ENCODE peak calls at places on chromosomes 16 and 17, in six cellular contexts. D is IMR-90, L is mesothelial cell of epicardium, O is WTC11, Z is tibial nerve, T is AG10803. S is an unnamed sample.

GRCh38 chr17:77957215-77957868 is 1.2 kb upstream of the TNRC6C start:
- DNase-seq in O (no peak), T (peak; percentile 28), D (peak; percentile 29), Z (peak; percentile 16), L (no peak), S (no peak)

GRCh38 chr17:20121359-20122235 is 112.4 kb downstream of the SPECC1 start:
- DNase-seq in T (peak; percentile 62), Z (peak; percentile 73), L (no peak), O (peak; percentile 85), D (peak; percentile 62), S (peak; percentile 63)

GRCh38 chr17:29855686-29856085 is 74.3 kb downstream of the SSH2 start:
- DNase-seq in O (no peak), T (peak; percentile 89), Z (no peak), D (peak; percentile 75), L (no peak), S (no peak)

GRCh38 chr16:11748404-11749254 is 6.0 kb upstream of the TXNDC11 start:
- DNase-seq in D (no peak), L (no peak), O (no peak), T (no peak), Z (no peak), S (no peak)

GRCh38 chr17:79803997-79804855 is 7.3 kb upstream of the CBX8 start:
- DNase-seq in D (no peak), T (no peak), Z (no peak), O (peak; percentile 50), L (no peak), S (no peak)

GRCh38 chr17:59601130-59601529 is 18.6 kb upstream of the CLTC start:
- DNase-seq in D (no peak), O (no peak), L (no peak), T (no peak), Z (no peak), S (no peak)

GRCh38 chr16:81778861-81779539 is at the start of gene PLCG2:
- DNase-seq in T (no peak), L (peak; percentile 53), Z (no peak), D (no peak), O (peak; percentile 78), S (peak; percentile 56)

GRCh38 chr17:61479493-61480413 is 27.5 kb downstream of the TBX4 start:
- DNase-seq in T (no peak), O (no peak), D (no peak), Z (no peak), L (no peak), S (no peak)

GRCh38 chr17:31595076-31595475 is 203.6 kb downstream of the RAB11FIP4 start:
- DNase-seq in O (no peak), Z (no peak), L (no peak), D (peak; percentile 66), T (peak; percentile 64), S (no peak)

GRCh38 chr17:50151937-50152547 is 1.6 kb upstream of the PPP1R9B start:
- DNase-seq in T (peak; percentile 86), Z (peak; percentile 85), L (no peak), O (peak; percentile 82), D (peak; percentile 87), S (peak; percentile 37)

GRCh38 chr17:69525920-69526841 is 111.7 kb downstream of the MAP2K6 start:
- DNase-seq in L (no peak), O (peak; percentile 36), D (peak; percentile 71), Z (peak; percentile 57), T (peak; percentile 68), S (peak; percentile 11)

GRCh38 chr16:75996491-75996890 is 270.2 kb upstream of the CPHXL start:
- DNase-seq in L (no peak), O (no peak), T (no peak), Z (no peak), D (no peak), S (no peak)

GRCh38 chr16:80924372-80924978 is 82.2 kb downstream of the CMC2 start:
- DNase-seq in L (no peak), D (peak; percentile 43), O (peak; percentile 87), T (peak; percentile 65), Z (peak; percentile 42), S (peak; percentile 31)

GRCh38 chr16:64629622-64630021 is 492.2 kb downstream of the CDH11 start:
- DNase-seq in L (no peak), T (peak; percentile 23), Z (no peak), D (no peak), O (no peak), S (no peak)

GRCh38 chr17:5468075-5468473 is 708 bp downstream of the DHX33 start:
- DNase-seq in O (no peak), D (no peak), T (no peak), L (no peak), Z (no peak), S (no peak)

GRCh38 chr17:42748202-42748905 is 3.5 kb upstream of the EZH1 start:
- DNase-seq in T (no peak), O (no peak), D (no peak), L (no peak), Z (peak; percentile 81), S (no peak)

GRCh38 chr17:42748906-42749798 is 4.3 kb upstream of the EZH1 start:
- DNase-seq in L (no peak), D (no peak), T (no peak), O (no peak), Z (peak; percentile 72), S (no peak)

GRCh38 chr17:42744283-42744805 is 496 bp downstream of the EZH1 start:
- DNase-seq in D (peak; percentile 41), L (no peak), O (no peak), T (peak; percentile 56), Z (peak; percentile 69), S (no peak)

GRCh38 chr17:42743595-42744282 is 1.1 kb downstream of the EZH1 start:
- DNase-seq in D (no peak), Z (no peak), L (no peak), T (no peak), O (no peak), S (no peak)

DNA sequence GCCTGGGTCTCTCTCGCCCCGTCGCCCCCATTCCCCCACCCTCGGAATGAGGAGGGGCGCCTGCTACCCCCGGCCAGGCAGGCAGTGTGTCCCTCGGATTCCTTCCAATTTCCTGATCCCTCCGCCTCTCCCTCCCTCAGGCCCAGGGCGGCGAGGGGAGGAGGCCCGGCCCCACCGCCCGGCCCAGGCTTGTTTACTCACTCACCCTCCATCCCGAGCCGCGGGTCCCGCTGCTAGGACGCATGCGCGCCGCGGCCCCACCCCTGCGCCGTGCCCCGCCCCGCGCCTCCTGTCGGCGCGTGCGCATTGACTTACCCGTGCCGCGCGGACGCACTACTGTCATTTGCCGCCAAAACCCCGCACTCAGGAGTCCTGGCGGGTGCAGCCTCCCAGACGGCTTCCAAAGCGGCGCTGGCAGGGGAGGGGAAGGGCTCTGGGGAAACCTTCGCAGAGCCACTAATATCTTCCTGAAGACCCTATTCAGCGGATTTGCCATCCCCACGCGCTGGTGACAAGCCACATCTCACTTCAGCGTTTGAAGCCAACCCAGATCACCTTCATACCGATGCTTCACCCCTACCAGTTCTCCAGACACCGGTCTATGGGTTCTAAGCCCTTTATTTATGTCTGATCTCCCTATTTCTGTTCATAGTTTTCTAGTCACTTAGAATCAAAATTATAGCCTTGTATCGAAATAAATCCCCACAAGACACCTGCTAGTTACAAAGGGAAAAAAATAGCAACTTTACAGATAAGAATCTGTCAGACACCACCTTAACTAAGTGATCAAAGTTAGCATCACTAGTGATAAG is at the start of gene EZH1:
- DNase-seq in L (peak; percentile 92), T (peak; percentile 85), Z (peak; percentile 78), O (peak; percentile 94), D (peak; percentile 86), S (peak; percentile 93)
- TF ChIP-seq CTCF in L (no peak), T (no peak), Z (no peak), O (no peak), D (no peak), S (no peak)

GRCh38 chr16:89705006-89705405 is 3.5 kb upstream of the SPATA2L start:
- DNase-seq in T (no peak), Z (no peak), L (no peak), D (no peak), O (no peak), S (no peak)

GRCh38 chr16:89700100-89700648 is 1.3 kb downstream of the SPATA2L start:
- DNase-seq in D (peak; percentile 97), O (peak; percentile 100), Z (peak; percentile 98), T (peak; percentile 95), L (peak; percentile 100), S (peak; percentile 98)

GRCh38 chr16:89700649-89701424 is 668 bp downstream of the SPATA2L start:
- DNase-seq in L (no peak), Z (no peak), O (peak; percentile 66), D (peak; percentile 24), T (no peak), S (no peak)

GRCh38 chr16:89704281-89704680 is 2.8 kb upstream of the SPATA2L start:
- DNase-seq in T (no peak), O (no peak), Z (no peak), D (no peak), L (no peak), S (no peak)

GRCh38 chr16:89701425-89702406 is at the start of gene SPATA2L:
- DNase-seq in O (peak; percentile 99), D (peak; percentile 65), T (peak; percentile 61), L (peak; percentile 94), Z (peak; percentile 62), S (peak; percentile 95)
- TF ChIP-seq CTCF in O (no peak), D (peak; percentile 27), T (no peak), L (no peak), Z (peak; percentile 8), S (peak; percentile 35)

GRCh38 chr16:50674831-50675230 is 6.3 kb downstream of the SNX20 start:
- DNase-seq in D (no peak), L (no peak), Z (no peak), O (no peak), T (no peak), S (no peak)

GRCh38 chr16:50677351-50677750 is 3.8 kb downstream of the SNX20 start:
- DNase-seq in D (no peak), T (no peak), L (no peak), O (peak; percentile 40), Z (no peak), S (no peak)

GRCh38 chr16:50676684-50677225 is 4.4 kb downstream of the SNX20 start:
- DNase-seq in O (no peak), D (no peak), T (no peak), Z (no peak), L (no peak), S (no peak)

GRCh38 chr16:50673496-50674275 is 7.4 kb downstream of the SNX20 start:
- DNase-seq in D (no peak), L (no peak), T (no peak), O (peak; percentile 22), Z (no peak), S (no peak)

GRCh38 chr16:50675686-50676610 is 5.2 kb downstream of the SNX20 start:
- DNase-seq in D (no peak), L (no peak), Z (no peak), T (no peak), O (no peak), S (no peak)
- TF ChIP-seq CTCF in D (no peak), L (no peak), Z (no peak), T (no peak), O (no peak), S (no peak)

GRCh38 chr17:74771319-74771914 is 4.7 kb downstream of the NAT9 start:
- DNase-seq in D (no peak), O (no peak), Z (no peak), L (no peak), T (no peak), S (no peak)

GRCh38 chr17:74772071-74772470 is 4.1 kb downstream of the NAT9 start:
- DNase-seq in Z (no peak), L (no peak), T (no peak), D (no peak), O (no peak), S (no peak)

GRCh38 chr17:74769266-74769855 is 6.8 kb downstream of the NAT9 start:
- DNase-seq in Z (no peak), O (no peak), D (no peak), T (no peak), L (no peak), S (no peak)

GRCh38 chr17:74769856-74770497 is 6.2 kb downstream of the NAT9 start:
- DNase-seq in O (no peak), Z (no peak), T (no peak), L (no peak), D (no peak), S (no peak)

GRCh38 chr17:74770498-74771318 is 5.4 kb downstream of the NAT9 start:
- DNase-seq in O (peak; percentile 78), D (peak; percentile 24), L (no peak), Z (peak; percentile 53), T (no peak), S (peak; percentile 67)
- TF ChIP-seq CTCF in O (peak; percentile 46), D (peak; percentile 70), L (peak; percentile 58), Z (peak; percentile 76), T (peak; percentile 62), S (peak; percentile 92)